ENCODE peak calls at places on chromosome 17, in ten cellular contexts. R, E, N, D, Z, C, X, Q, S and J are unnamed samples.

GRCh38 chr17:77865716-77866115 is 92.8 kb upstream of the TNRC6C start:
- DNase-seq in Q (no peak), S (no peak), X (no peak), C (no peak), R (no peak), Z (no peak), D (no peak), N (no peak), E (no peak), J (no peak)

GRCh38 chr17:70037498-70037897 is 37.5 kb upstream of the KCNJ16 start:
- DNase-seq in E (no peak), Z (no peak), S (no peak), X (no peak), R (no peak), C (no peak), Q (no peak), D (no peak), N (no peak), J (no peak)

GRCh38 chr17:7438050-7438614 is 1.2 kb upstream of the FGF11 start:
- DNase-seq in E (no peak), Q (peak; percentile 35), Z (peak; percentile 50), D (no peak), X (no peak), R (no peak), C (no peak), S (no peak), N (no peak), J (no peak)

GRCh38 chr17:32124985-32125847 is 17.1 kb upstream of the RHOT1 start:
- DNase-seq in C (no peak), Z (no peak), R (no peak), N (peak; percentile 74), X (no peak), Q (no peak), S (no peak), E (no peak), D (no peak), J (no peak)

GRCh38 chr17:36495076-36495578 is 8.6 kb downstream of the ZNHIT3 start:
- DNase-seq in E (no peak), S (no peak), N (no peak), Z (no peak), D (peak; percentile 60), Q (no peak), C (no peak), X (no peak), R (no peak), J (no peak)

GRCh38 chr17:45149037-45149668 is 878 bp downstream of the HEXIM1 start:
- DNase-seq in C (peak; percentile 70), E (no peak), R (peak; percentile 86), Q (peak; percentile 65), S (peak; percentile 78), N (peak; percentile 86), Z (peak; percentile 87), X (peak; percentile 79), D (peak; percentile 77), J (peak; percentile 61)

GRCh38 chr17:40490289-40490853 is 11.1 kb downstream of the TNS4 start:
- DNase-seq in Q (no peak), E (peak; percentile 75), S (peak; percentile 81), D (peak; percentile 86), Z (peak; percentile 91), R (peak; percentile 88), X (no peak), C (peak; percentile 21), N (no peak), J (peak; percentile 65)

GRCh38 chr17:17820046-17820445 is 16.7 kb downstream of the SREBF1 start:
- DNase-seq in N (no peak), E (no peak), X (no peak), D (no peak), Q (no peak), S (no peak), C (no peak), Z (peak; percentile 22), R (no peak), J (no peak)

GRCh38 chr17:68835061-68835460 is 120.1 kb downstream of the ABCA8 start:
- DNase-seq in S (peak; percentile 47), E (no peak), R (no peak), N (no peak), Q (no peak), D (no peak), C (no peak), X (no peak), Z (no peak), J (no peak)

GRCh38 chr17:56902350-56902749 is 11.5 kb downstream of the TRIM25 start:
- DNase-seq in Z (no peak), S (peak; percentile 34), D (peak; percentile 77), X (peak; percentile 56), E (peak; percentile 90), N (peak; percentile 91), Q (no peak), C (no peak), R (no peak), J (no peak)

GRCh38 chr17:64536913-64537312 is 30.1 kb downstream of the CEP95 start:
- DNase-seq in X (no peak), Q (no peak), R (no peak), S (no peak), Z (no peak), E (no peak), D (no peak), N (no peak), C (no peak), J (no peak)

GRCh38 chr17:57433396-57433944 is 177.1 kb downstream of the MSI2 start:
- DNase-seq in N (no peak), S (no peak), Q (no peak), R (no peak), C (no peak), E (no peak), Z (no peak), D (no peak), X (no peak), J (no peak)

GRCh38 chr17:35534694-35535093 is 2.8 kb downstream of the SLFN12L start:
- DNase-seq in C (no peak), S (no peak), E (no peak), R (no peak), Z (no peak), X (no peak), D (no peak), N (no peak), Q (no peak), J (no peak)

GRCh38 chr17:77216435-77216980 is 75.7 kb downstream of the SEC14L1 start:
- DNase-seq in N (no peak), D (no peak), S (no peak), X (no peak), Z (no peak), R (no peak), C (no peak), Q (no peak), E (no peak), J (no peak)

GRCh38 chr17:9002610-9003354 is 18.5 kb upstream of the NTN1 start:
- DNase-seq in E (no peak), D (no peak), S (no peak), Z (peak; percentile 28), C (no peak), X (no peak), R (no peak), N (no peak), Q (peak; percentile 22), J (no peak)

GRCh38 chr17:79317916-79318315 is 243.3 kb downstream of the ENGASE start:
- DNase-seq in Q (no peak), S (no peak), E (no peak), Z (no peak), C (no peak), D (no peak), X (no peak), N (no peak), R (no peak), J (no peak)

GRCh38 chr17:35764123-35764991 is 3.7 kb downstream of the C17orf50 start:
- DNase-seq in C (peak; percentile 92), E (peak; percentile 91), Q (peak; percentile 80), X (peak; percentile 94), S (peak; percentile 74), N (peak; percentile 78), Z (peak; percentile 71), D (peak; percentile 65), R (peak; percentile 90), J (peak; percentile 83)